ENCODE peak calls at places on chromosomes 4 and X, in seven cellular contexts. H is Panc1, V is lower lobe of right lung, W is body of pancreas, U is right cardiac atrium, X is aorta, I is heart right ventricle. Z is an unnamed sample.

GRCh38 chrX:1727531-1728027 is 112.7 kb downstream of the ASMT start:
- ATAC-seq in U (no peak), H (peak; percentile 75), V (no peak), W (no peak), I (no peak), X (no peak), Z (no peak)

GRCh38 chrX:49878128-49878833 is 1.0 kb upstream of the USP27X start:
- ATAC-seq in V (peak; percentile 20), I (peak; percentile 42), H (no peak), U (peak; percentile 22), X (peak; percentile 47), W (peak; percentile 2), Z (peak; percentile 4)

GRCh38 chr4:87502580-87503238 is 26.5 kb downstream of the SPARCL1 start:
- ATAC-seq in I (peak; percentile 70), H (no peak), X (no peak), U (peak; percentile 64), V (peak; percentile 32), W (peak; percentile 59), Z (no peak)

GRCh38 chrX:68018248-68019203 is 414.8 kb downstream of the OPHN1 start:
- ATAC-seq in X (no peak), W (no peak), H (peak; percentile 45), I (no peak), U (no peak), V (no peak), Z (no peak)

GRCh38 chrX:77668391-77669237 is 117.4 kb downstream of the ATRX start:
- ATAC-seq in V (no peak), H (peak; percentile 89), I (peak; percentile 78), W (peak; percentile 47), X (no peak), U (peak; percentile 80), Z (no peak)

GRCh38 chr4:27327421-27328181 is 467.0 kb downstream of the STIM2 start:
- ATAC-seq in X (no peak), W (no peak), V (peak; percentile 58), H (no peak), U (no peak), I (no peak), Z (no peak)

GRCh38 chrX:10245219-10245618 is 88.4 kb downstream of the CLCN4 start:
- ATAC-seq in I (peak; percentile 35), W (no peak), U (no peak), H (no peak), V (no peak), X (no peak), Z (no peak)

GRCh38 chrX:86946569-86946968 is 571.0 kb upstream of the KLHL4 start:
- ATAC-seq in I (no peak), X (no peak), H (no peak), U (no peak), V (no peak), W (no peak), Z (no peak)

GRCh38 chrX:130118396-130118795 is 8.1 kb upstream of the ELF4 start:
- ATAC-seq in U (no peak), I (peak; percentile 18), V (no peak), H (peak; percentile 46), W (no peak), X (peak; percentile 9), Z (no peak)

GRCh38 chr4:183407128-183407585 is 37.3 kb upstream of the CDKN2AIP start:
- ATAC-seq in H (peak; percentile 91), I (peak; percentile 94), W (peak; percentile 92), X (peak; percentile 94), U (peak; percentile 95), V (peak; percentile 95), Z (peak; percentile 93)

GRCh38 chr4:159722052-159722451 is 619.2 kb downstream of the RAPGEF2 start:
- ATAC-seq in H (no peak), V (peak; percentile 49), U (no peak), W (no peak), X (no peak), I (no peak), Z (no peak)

GRCh38 chr4:151879705-151880104 is 118.9 kb upstream of the GATB start:
- ATAC-seq in V (no peak), I (no peak), W (no peak), H (no peak), U (no peak), X (no peak), Z (no peak)

GRCh38 chrX:39310925-39311324 is 509.7 kb downstream of the MID1IP1 start:
- ATAC-seq in X (no peak), V (no peak), W (no peak), U (no peak), I (no peak), H (no peak), Z (no peak)

GRCh38 chrX:24676403-24677024 is 17.2 kb upstream of the POLA1 start:
- ATAC-seq in W (no peak), V (no peak), U (no peak), H (no peak), X (no peak), I (no peak), Z (peak; percentile 25)

GRCh38 chrX:113929004-113929403 is 654.9 kb upstream of the HTR2C start:
- ATAC-seq in V (peak; percentile 79), I (no peak), X (no peak), U (no peak), H (peak; percentile 74), W (no peak), Z (no peak)

GRCh38 chr4:40586729-40587128 is 42.9 kb downstream of the RBM47 start:
- ATAC-seq in U (peak; percentile 35), V (peak; percentile 63), H (no peak), W (no peak), I (no peak), X (no peak), Z (no peak)

GRCh38 chr4:188780028-188780427 is 640.8 kb downstream of the TRIML1 start:
- ATAC-seq in U (no peak), V (no peak), W (no peak), I (no peak), H (no peak), X (no peak), Z (no peak)

GRCh38 chr4:6782846-6783110 is 251 bp downstream of the KIAA0232 start:
- ATAC-seq in V (peak; percentile 43), H (peak; percentile 52), U (no peak), X (no peak), W (peak; percentile 37), I (no peak), Z (peak; percentile 36)

GRCh38 chr4:7971159-7971631 is 31.5 kb upstream of the AFAP1 start:
- ATAC-seq in W (no peak), V (no peak), X (no peak), H (no peak), I (no peak), U (no peak), Z (no peak)

GRCh38 chr4:163484906-163485305 is 9.6 kb upstream of the TMA16 start:
- ATAC-seq in U (no peak), V (peak; percentile 64), W (no peak), X (no peak), H (no peak), I (no peak), Z (no peak)

GRCh38 chrX:44953734-44954502 is 80.9 kb downstream of the KDM6A start:
- ATAC-seq in H (no peak), I (no peak), V (no peak), W (no peak), X (no peak), U (no peak), Z (no peak)

Z was measured in gastroesophageal sphincter.